ENCODE peak calls at places on chromosome 4, in four cellular contexts. One of them, this sample, is unnamed.

GRCh38 chr4:26362745-26363439 is 42.1 kb downstream of the RBPJ start:
- DNase-seq in right atrium auricular region: no peak
- DNase-seq in H9: no peak
- DNase-seq in nephron progenitor cell: no peak
- DNase-seq in this sample: no peak

GRCh38 chr4:71635094-71635493 is 148.8 kb downstream of the GC start:
- DNase-seq in right atrium auricular region: no peak
- DNase-seq in H9: no peak
- DNase-seq in nephron progenitor cell: no peak
- DNase-seq in this sample: no peak

GRCh38 chr4:128565565-128566186 is 243.8 kb upstream of the JADE1 start:
- DNase-seq in right atrium auricular region: peak
- DNase-seq in H9: peak
- DNase-seq in nephron progenitor cell: peak
- DNase-seq in this sample: no peak

GRCh38 chr4:163587867-163588266 is 93.4 kb downstream of the TMA16 start:
- DNase-seq in right atrium auricular region: no peak
- DNase-seq in H9: no peak
- DNase-seq in nephron progenitor cell: peak
- DNase-seq in this sample: peak

GRCh38 chr4:37726666-37727065 is 40.5 kb upstream of the RELL1 start:
- DNase-seq in right atrium auricular region: no peak
- DNase-seq in H9: no peak
- DNase-seq in nephron progenitor cell: no peak
- DNase-seq in this sample: no peak

GRCh38 chr4:117796677-117797076 is 237.6 kb upstream of the NDST3 start:
- DNase-seq in right atrium auricular region: no peak
- DNase-seq in H9: no peak
- DNase-seq in nephron progenitor cell: no peak
- DNase-seq in this sample: no peak

GRCh38 chr4:157358439-157358838 is 137.9 kb downstream of the GRIA2 start:
- DNase-seq in right atrium auricular region: no peak
- DNase-seq in H9: no peak
- DNase-seq in nephron progenitor cell: no peak
- DNase-seq in this sample: no peak

GRCh38 chr4:98345838-98346237 is 84.7 kb downstream of the RAP1GDS1 start:
- DNase-seq in right atrium auricular region: no peak
- DNase-seq in H9: no peak
- DNase-seq in nephron progenitor cell: no peak
- DNase-seq in this sample: no peak

GRCh38 chr4:26087108-26087507 is 173.1 kb downstream of the SMIM20 start:
- DNase-seq in right atrium auricular region: no peak
- DNase-seq in H9: no peak
- DNase-seq in nephron progenitor cell: no peak
- DNase-seq in this sample: no peak

DNA sequence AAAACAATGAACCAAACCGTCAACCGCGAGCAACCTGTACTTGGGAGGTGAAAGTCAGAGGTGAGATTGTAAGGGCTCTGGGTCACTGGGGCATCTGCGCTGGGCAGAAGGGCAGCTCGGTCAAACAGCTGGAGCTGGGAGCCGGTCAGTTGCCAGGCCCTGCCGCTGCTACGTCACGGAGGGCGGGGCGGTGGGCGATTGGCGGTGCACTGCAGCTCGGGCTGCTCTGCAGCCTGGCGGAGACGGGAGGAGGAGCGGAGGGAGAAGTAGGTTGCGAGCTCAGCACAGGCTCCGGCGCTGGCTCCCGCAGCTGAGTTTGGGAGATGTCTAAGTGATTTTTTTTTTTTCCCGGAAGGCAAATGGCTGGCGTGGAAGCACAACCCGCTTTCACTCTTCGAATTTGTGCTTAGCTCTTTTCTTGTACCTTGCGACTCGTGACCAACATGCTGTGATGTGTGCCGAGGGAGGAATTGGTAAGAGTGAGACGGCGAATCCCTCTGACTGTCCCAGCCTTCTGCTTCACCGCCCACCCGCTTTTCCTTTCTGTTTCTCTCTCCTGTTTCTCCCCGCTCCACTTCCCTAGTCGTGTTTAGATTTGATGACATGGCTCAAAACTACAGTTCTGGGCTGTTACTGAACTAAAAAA is at the start of gene ATP10D:
- DNase-seq in right atrium auricular region: peak
- DNase-seq in H9: peak
- DNase-seq in nephron progenitor cell: peak
- DNase-seq in this sample: peak
- TF ChIP-seq CTCF in right atrium auricular region: no peak
- TF ChIP-seq CTCF in H9: no peak
- TF ChIP-seq CTCF in nephron progenitor cell: no peak
- TF ChIP-seq CTCF in this sample: no peak

DNA sequence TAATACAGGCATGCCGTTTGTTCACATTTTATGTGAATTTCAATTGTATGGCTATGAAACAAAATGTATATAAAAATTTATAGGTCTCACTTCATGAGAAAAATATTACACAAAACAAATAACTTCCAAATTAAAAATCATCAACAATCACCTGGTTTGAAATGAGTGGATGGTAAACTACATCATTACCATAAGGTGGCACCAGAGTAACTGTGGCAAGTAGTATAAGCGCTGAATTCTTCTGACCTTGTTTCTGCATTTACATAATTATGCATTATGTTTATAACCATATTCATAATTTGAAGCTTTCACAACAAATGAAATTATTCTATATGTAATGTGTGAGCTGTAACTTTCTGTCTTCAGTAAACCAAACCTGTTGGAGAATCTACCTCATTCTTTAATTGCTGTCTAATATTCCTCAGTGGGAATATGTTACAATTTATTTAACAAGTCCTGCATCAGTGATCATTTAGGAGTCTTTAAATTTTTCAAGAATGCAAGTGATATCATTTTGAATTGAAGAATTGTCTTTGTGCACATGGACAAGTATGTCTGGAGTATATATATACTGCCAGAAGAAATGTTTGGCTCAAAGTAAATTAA is 55.2 kb downstream of the MMRN1 start:
- DNase-seq in right atrium auricular region: no peak
- DNase-seq in H9: no peak
- DNase-seq in nephron progenitor cell: no peak
- DNase-seq in this sample: no peak
- TF ChIP-seq CTCF in right atrium auricular region: no peak
- TF ChIP-seq CTCF in H9: peak
- TF ChIP-seq CTCF in nephron progenitor cell: peak
- TF ChIP-seq CTCF in this sample: no peak

GRCh38 chr4:24476209-24476781 is 108.1 kb downstream of the DHX15 start:
- DNase-seq in right atrium auricular region: no peak
- DNase-seq in H9: no peak
- DNase-seq in nephron progenitor cell: no peak
- DNase-seq in this sample: no peak
- TF ChIP-seq CTCF in right atrium auricular region: peak
- TF ChIP-seq CTCF in H9: peak
- TF ChIP-seq CTCF in nephron progenitor cell: peak
- TF ChIP-seq CTCF in this sample: no peak

GRCh38 chr4:137825505-137825904 is 293.2 kb upstream of the PCDH18 start:
- DNase-seq in right atrium auricular region: no peak
- DNase-seq in H9: no peak
- DNase-seq in nephron progenitor cell: no peak
- DNase-seq in this sample: no peak

GRCh38 chr4:137823007-137823406 is 290.7 kb upstream of the PCDH18 start:
- DNase-seq in right atrium auricular region: no peak
- DNase-seq in H9: no peak
- DNase-seq in nephron progenitor cell: no peak
- DNase-seq in this sample: no peak

DNA sequence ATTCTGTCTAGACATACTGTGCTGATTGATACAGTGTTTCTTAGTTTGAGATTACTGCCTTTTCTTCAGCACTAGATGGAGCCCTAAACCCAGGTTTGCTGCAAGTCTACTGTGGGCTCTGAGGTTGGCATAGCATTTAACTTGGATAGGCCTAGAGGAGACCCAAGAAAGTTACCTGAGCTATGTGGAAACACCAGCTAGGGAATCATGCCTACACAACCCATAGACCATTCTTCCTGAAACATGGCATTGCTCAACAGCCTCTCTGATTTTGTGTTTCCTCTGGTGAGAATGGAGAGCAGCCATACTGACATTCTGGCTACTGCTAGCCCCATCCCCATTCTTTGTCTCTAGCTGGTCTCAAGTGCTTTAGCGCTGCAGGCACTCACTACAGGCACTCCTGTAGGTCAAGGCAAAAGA is 287.7 kb upstream of the PCDH18 start:
- DNase-seq in right atrium auricular region: no peak
- DNase-seq in H9: peak
- DNase-seq in nephron progenitor cell: no peak
- DNase-seq in this sample: no peak
- TF ChIP-seq CTCF in right atrium auricular region: no peak
- TF ChIP-seq CTCF in H9: peak
- TF ChIP-seq CTCF in nephron progenitor cell: peak
- TF ChIP-seq CTCF in this sample: no peak

DNA sequence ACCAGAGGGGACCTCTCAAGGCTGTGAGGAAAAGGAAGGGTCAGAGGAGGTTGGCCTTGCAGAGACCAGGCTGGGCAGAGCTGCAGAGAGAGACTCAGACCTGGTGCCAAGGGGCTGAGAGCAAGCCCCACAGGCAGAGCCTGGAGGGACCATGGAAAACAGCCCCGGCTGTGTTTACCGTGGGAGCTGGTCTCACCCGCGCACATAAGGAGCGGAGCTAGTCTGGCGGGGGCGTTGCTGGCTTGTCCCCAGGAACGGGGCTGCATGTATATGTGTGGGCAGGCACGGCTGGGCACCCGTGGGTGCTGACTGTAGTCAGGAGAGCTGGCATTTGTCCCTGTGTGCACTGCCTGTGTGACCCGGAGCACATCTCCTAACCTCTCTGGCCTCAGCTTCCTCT is 45.7 kb downstream of the C4orf50 start:
- DNase-seq in right atrium auricular region: no peak
- DNase-seq in H9: no peak
- DNase-seq in nephron progenitor cell: no peak
- DNase-seq in this sample: no peak
- TF ChIP-seq CTCF in right atrium auricular region: no peak
- TF ChIP-seq CTCF in H9: no peak
- TF ChIP-seq CTCF in nephron progenitor cell: no peak
- TF ChIP-seq CTCF in this sample: no peak

GRCh38 chr4:8012517-8012916 is 72.9 kb upstream of the AFAP1 start:
- DNase-seq in right atrium auricular region: no peak
- DNase-seq in H9: no peak
- DNase-seq in nephron progenitor cell: no peak
- DNase-seq in this sample: no peak

GRCh38 chr4:8019396-8020365 is 80.0 kb upstream of the AFAP1 start:
- DNase-seq in right atrium auricular region: no peak
- DNase-seq in H9: no peak
- DNase-seq in nephron progenitor cell: no peak
- DNase-seq in this sample: no peak

GRCh38 chr4:8016527-8016926 is 76.9 kb upstream of the AFAP1 start:
- DNase-seq in right atrium auricular region: no peak
- DNase-seq in H9: no peak
- DNase-seq in nephron progenitor cell: no peak
- DNase-seq in this sample: no peak

GRCh38 chr4:8013976-8014726 is 74.5 kb upstream of the AFAP1 start:
- DNase-seq in right atrium auricular region: no peak
- DNase-seq in H9: no peak
- DNase-seq in nephron progenitor cell: no peak
- DNase-seq in this sample: no peak

GRCh38 chr4:8015512-8015911 is 75.9 kb upstream of the AFAP1 start:
- DNase-seq in right atrium auricular region: no peak
- DNase-seq in H9: no peak
- DNase-seq in nephron progenitor cell: no peak
- DNase-seq in this sample: no peak
- TF ChIP-seq CTCF in right atrium auricular region: peak
- TF ChIP-seq CTCF in H9: peak
- TF ChIP-seq CTCF in nephron progenitor cell: peak
- TF ChIP-seq CTCF in this sample: no peak

GRCh38 chr4:161702287-161702686 is 461.5 kb downstream of the FSTL5 start:
- DNase-seq in right atrium auricular region: no peak
- DNase-seq in H9: no peak
- DNase-seq in nephron progenitor cell: no peak
- DNase-seq in this sample: no peak
- TF ChIP-seq CTCF in right atrium auricular region: no peak
- TF ChIP-seq CTCF in H9: peak
- TF ChIP-seq CTCF in nephron progenitor cell: peak
- TF ChIP-seq CTCF in this sample: no peak

GRCh38 chr4:165425629-165426028 is 46.8 kb downstream of the CPE start:
- DNase-seq in right atrium auricular region: no peak
- DNase-seq in H9: no peak
- DNase-seq in nephron progenitor cell: no peak
- DNase-seq in this sample: no peak
- TF ChIP-seq CTCF in right atrium auricular region: no peak
- TF ChIP-seq CTCF in H9: no peak
- TF ChIP-seq CTCF in nephron progenitor cell: no peak
- TF ChIP-seq CTCF in this sample: no peak

GRCh38 chr4:10033191-10033881 is 12.0 kb upstream of the SLC2A9 start:
- DNase-seq in right atrium auricular region: no peak
- DNase-seq in H9: no peak
- DNase-seq in nephron progenitor cell: no peak
- DNase-seq in this sample: no peak

GRCh38 chr4:10034136-10034535 is 12.8 kb upstream of the SLC2A9 start:
- DNase-seq in right atrium auricular region: no peak
- DNase-seq in H9: no peak
- DNase-seq in nephron progenitor cell: no peak
- DNase-seq in this sample: no peak

GRCh38 chr4:10036926-10037325 is 15.6 kb upstream of the SLC2A9 start:
- DNase-seq in right atrium auricular region: no peak
- DNase-seq in H9: no peak
- DNase-seq in nephron progenitor cell: no peak
- DNase-seq in this sample: no peak

GRCh38 chr4:10034612-10035104 is 13.4 kb upstream of the SLC2A9 start:
- DNase-seq in right atrium auricular region: no peak
- DNase-seq in H9: no peak
- DNase-seq in nephron progenitor cell: no peak
- DNase-seq in this sample: no peak

GRCh38 chr4:10035130-10035529 is 13.8 kb upstream of the SLC2A9 start:
- DNase-seq in right atrium auricular region: no peak
- DNase-seq in H9: no peak
- DNase-seq in nephron progenitor cell: no peak
- DNase-seq in this sample: no peak
- TF ChIP-seq CTCF in right atrium auricular region: no peak
- TF ChIP-seq CTCF in H9: no peak
- TF ChIP-seq CTCF in nephron progenitor cell: no peak
- TF ChIP-seq CTCF in this sample: no peak

GRCh38 chr4:84403656-84404055 is 95.4 kb downstream of the NKX6-1 start:
- DNase-seq in right atrium auricular region: no peak
- DNase-seq in H9: no peak
- DNase-seq in nephron progenitor cell: no peak
- DNase-seq in this sample: no peak

GRCh38 chr4:84401669-84402068 is 97.4 kb downstream of the NKX6-1 start:
- DNase-seq in right atrium auricular region: no peak
- DNase-seq in H9: no peak
- DNase-seq in nephron progenitor cell: no peak
- DNase-seq in this sample: no peak
- TF ChIP-seq CTCF in right atrium auricular region: no peak
- TF ChIP-seq CTCF in H9: no peak
- TF ChIP-seq CTCF in nephron progenitor cell: no peak
- TF ChIP-seq CTCF in this sample: no peak

This sample was measured in activated B cell treated with CpG ODN at 0.5 μM for 24 hours.